ENCODE peak calls at places on chromosomes 13 and 19, in four cellular contexts. C, D, F and O are unnamed samples.

GRCh38 chr13:49220035-49220855 is at the start of gene MLNR:
- DNase-seq in C (no peak), D (no peak), F (no peak), O (no peak)

GRCh38 chr19:34075661-34076091 is 96.6 kb upstream of the LSM14A start:
- DNase-seq in F (no peak), D (no peak), C (peak; percentile 14), O (no peak)

GRCh38 chr19:49462492-49462891 is 9.5 kb downstream of the ALDH16A1 start:
- DNase-seq in D (no peak), C (no peak), F (no peak), O (no peak)

GRCh38 chr13:23810842-23811241 is 78.4 kb downstream of the MIPEP start:
- DNase-seq in C (no peak), F (peak; percentile 28), D (no peak), O (no peak)

GRCh38 chr13:98105929-98106336 is 37.0 kb upstream of the FARP1 start:
- DNase-seq in F (peak; percentile 23), C (peak; percentile 64), D (no peak), O (no peak)

GRCh38 chr13:68667863-68668262 is 1437.7 kb upstream of the PCDH9 start:
- DNase-seq in C (no peak), D (no peak), F (no peak), O (no peak)

GRCh38 chr19:46654621-46655152 is 6.3 kb downstream of the DACT3 start:
- DNase-seq in D (peak; percentile 82), C (no peak), F (no peak), O (no peak)

GRCh38 chr13:28723806-28724205 is 5.0 kb upstream of the SLC46A3 start:
- DNase-seq in F (no peak), D (no peak), C (no peak), O (no peak)

GRCh38 chr19:1447565-1447903 is 2.4 kb upstream of the APC2 start:
- DNase-seq in D (no peak), C (no peak), F (no peak), O (no peak)

GRCh38 chr19:47765522-47766358 is 12.8 kb upstream of the SELENOW start:
- DNase-seq in F (peak; percentile 86), C (no peak), D (peak; percentile 45), O (no peak)

GRCh38 chr19:9431475-9431874 is 3.9 kb downstream of the ZNF266 start:
- DNase-seq in C (peak; percentile 50), D (no peak), F (peak; percentile 30), O (no peak)

GRCh38 chr19:6720369-6721112 is at the start of gene C3:
- DNase-seq in D (no peak), F (no peak), C (no peak), O (no peak)

GRCh38 chr13:112873851-112874750 is 94.9 kb upstream of the MCF2L start:
- DNase-seq in C (peak; percentile 46), F (peak; percentile 86), D (peak; percentile 74), O (peak; percentile 9)

GRCh38 chr19:10979950-10980349 is 19.1 kb downstream of the SMARCA4 start:
- DNase-seq in C (no peak), F (no peak), D (peak; percentile 35), O (no peak)

GRCh38 chr13:63364159-63364558 is 1948.5 kb upstream of the PCDH20 start:
- DNase-seq in D (no peak), F (no peak), C (no peak), O (no peak)

GRCh38 chr13:101190337-101190736 is 226.0 kb downstream of the NALCN start:
- DNase-seq in D (no peak), F (no peak), C (no peak), O (peak; percentile 7)

GRCh38 chr19:1780272-1780957 is 27.1 kb downstream of the ONECUT3 start:
- DNase-seq in D (no peak), F (no peak), C (no peak), O (no peak)

GRCh38 chr13:66414196-66414800 is 815.8 kb downstream of the PCDH9 start:
- DNase-seq in F (no peak), D (no peak), C (no peak), O (no peak)

GRCh38 chr13:60591348-60591747 is 194.3 kb downstream of the TDRD3 start:
- DNase-seq in C (peak; percentile 13), F (peak; percentile 9), D (no peak), O (peak; percentile 91)

GRCh38 chr13:109412232-109412935 is 374.0 kb downstream of the IRS2 start:
- DNase-seq in C (peak; percentile 70), D (peak; percentile 53), F (no peak), O (no peak)

GRCh38 chr13:39159393-39159792 is 121.1 kb downstream of the NHLRC3 start:
- DNase-seq in D (no peak), C (no peak), F (peak; percentile 22), O (no peak)

GRCh38 chr19:1975081-1975480 is 34.1 kb downstream of the CSNK1G2 start:
- DNase-seq in C (no peak), F (no peak), D (no peak), O (no peak)

GRCh38 chr13:29227560-29227959 is 367.9 kb downstream of the SLC7A1 start:
- DNase-seq in C (no peak), F (no peak), D (no peak), O (no peak)

GRCh38 chr13:74306496-74306895 is 172.3 kb upstream of the KLF12 start:
- DNase-seq in F (peak; percentile 61), D (no peak), C (peak; percentile 23), O (no peak)

GRCh38 chr19:50024719-50025021 is 502 bp downstream of the VRK3 start:
- DNase-seq in D (no peak), C (no peak), F (no peak), O (no peak)

GRCh38 chr19:14770136-14770535 is 8.2 kb downstream of the ADGRE2 start:
- DNase-seq in F (no peak), D (no peak), C (no peak), O (no peak)

GRCh38 chr13:84137292-84137691 is 255.0 kb upstream of the SLITRK1 start:
- DNase-seq in C (peak; percentile 7), F (no peak), D (no peak), O (no peak)

GRCh38 chr19:15378529-15379082 is 981 bp downstream of the AKAP8 start:
- DNase-seq in F (peak; percentile 67), D (no peak), C (peak; percentile 47), O (no peak)

DNA sequence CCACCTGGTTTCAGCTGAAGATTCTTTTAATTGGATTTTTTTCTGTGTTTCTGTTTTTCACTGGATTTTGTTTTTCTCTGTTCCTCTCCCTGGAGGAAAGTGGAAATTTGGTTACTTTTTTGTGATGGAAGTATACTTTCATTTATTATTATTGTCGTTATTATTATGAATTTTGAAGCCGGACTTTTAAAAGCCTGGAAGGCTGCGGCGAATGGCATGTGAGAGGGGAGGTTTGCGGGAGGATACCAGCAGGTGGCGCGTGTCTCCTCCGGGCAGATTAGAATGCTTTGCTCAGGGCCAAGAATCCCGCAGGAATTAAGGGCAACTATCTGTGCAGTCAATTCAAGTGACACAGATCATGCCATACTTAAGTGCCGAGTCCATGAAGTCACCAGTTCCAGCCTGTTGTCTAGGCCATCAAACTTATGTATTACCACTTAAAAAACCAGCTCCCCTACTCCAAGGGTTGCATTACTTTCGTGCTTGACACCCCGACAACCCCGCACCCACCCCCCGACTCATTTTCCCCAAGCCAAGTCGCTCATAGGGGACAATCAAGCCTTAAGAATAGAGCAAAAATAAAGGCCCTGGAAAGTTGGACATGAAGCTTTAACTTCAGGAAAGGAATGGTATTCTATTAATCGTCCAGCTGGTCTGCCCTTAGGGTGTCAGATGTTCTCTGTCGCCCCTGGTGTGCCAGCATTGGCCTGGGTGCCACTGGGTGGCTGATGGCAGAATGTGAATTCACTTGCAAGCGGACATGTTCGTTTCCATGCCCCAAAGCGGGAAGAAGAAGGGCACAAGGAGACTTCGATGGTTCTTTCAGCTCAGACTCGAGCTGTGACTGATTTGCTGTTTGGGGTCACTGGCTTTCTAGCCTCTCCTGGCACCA is 1.3 kb upstream of the LRCH1 start:
- DNase-seq in F (peak; percentile 88), D (peak; percentile 49), C (peak; percentile 78), O (no peak)
- H3K4me3 ChIP-seq in F (no peak overlapping the region), D (peak overlapping the region; percentile 91), C (peak overlapping the region; percentile 91), O (peak overlapping the region; percentile 95)

DNA sequence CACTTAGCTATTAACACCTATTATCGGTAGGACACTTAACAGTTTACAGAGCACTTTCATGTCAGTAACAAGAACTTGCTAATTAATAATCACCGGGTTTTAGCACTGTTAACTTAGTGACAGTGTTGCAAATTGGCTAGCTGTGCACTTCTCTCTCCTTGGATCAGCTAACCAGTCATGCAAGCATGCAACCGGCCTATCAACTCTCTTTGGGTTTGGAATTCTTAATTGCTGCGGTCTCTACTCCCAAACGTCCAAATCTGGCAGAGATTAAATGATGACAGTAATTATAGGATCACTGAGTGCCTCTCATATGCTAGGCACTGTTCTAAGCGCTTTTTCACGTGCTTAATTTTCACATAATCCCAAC is 1.2 kb downstream of the EPS15L1 start:
- DNase-seq in F (no peak), D (no peak), C (no peak), O (no peak)
- H3K4me3 ChIP-seq in F (peak overlapping the region; percentile 71), D (peak overlapping the region; percentile 96), C (peak overlapping the region; percentile 75), O (peak overlapping the region; percentile 78)

GRCh38 chr19:45643927-45644771 is 5.0 kb upstream of the EML2 start:
- DNase-seq in D (peak; percentile 62), F (no peak), C (no peak), O (no peak)
- H3K4me3 ChIP-seq in D (peak overlapping the region; percentile 68), F (no peak overlapping the region), C (no peak overlapping the region), O (no peak overlapping the region)

GRCh38 chr13:33543631-33544030 is 258.1 kb upstream of the STARD13 start:
- DNase-seq in F (no peak), C (no peak), D (no peak), O (no peak)
- H3K4me3 ChIP-seq in F (peak overlapping the region; percentile 37), C (no peak overlapping the region), D (peak overlapping the region; percentile 64), O (peak overlapping the region; percentile 51)

GRCh38 chr19:19538767-19539166 is 702 bp downstream of the CILP2 start:
- DNase-seq in C (no peak), D (no peak), F (no peak), O (no peak)

GRCh38 chr19:19537321-19538048 is 580 bp upstream of the CILP2 start:
- DNase-seq in D (peak; percentile 29), F (no peak), C (no peak), O (no peak)

GRCh38 chr19:19539738-19540703 is 2.0 kb downstream of the CILP2 start:
- DNase-seq in C (peak; percentile 56), F (peak; percentile 70), D (peak; percentile 24), O (no peak)

GRCh38 chr19:19535311-19536191 is 2.5 kb upstream of the CILP2 start:
- DNase-seq in D (no peak), C (no peak), F (no peak), O (no peak)

DNA sequence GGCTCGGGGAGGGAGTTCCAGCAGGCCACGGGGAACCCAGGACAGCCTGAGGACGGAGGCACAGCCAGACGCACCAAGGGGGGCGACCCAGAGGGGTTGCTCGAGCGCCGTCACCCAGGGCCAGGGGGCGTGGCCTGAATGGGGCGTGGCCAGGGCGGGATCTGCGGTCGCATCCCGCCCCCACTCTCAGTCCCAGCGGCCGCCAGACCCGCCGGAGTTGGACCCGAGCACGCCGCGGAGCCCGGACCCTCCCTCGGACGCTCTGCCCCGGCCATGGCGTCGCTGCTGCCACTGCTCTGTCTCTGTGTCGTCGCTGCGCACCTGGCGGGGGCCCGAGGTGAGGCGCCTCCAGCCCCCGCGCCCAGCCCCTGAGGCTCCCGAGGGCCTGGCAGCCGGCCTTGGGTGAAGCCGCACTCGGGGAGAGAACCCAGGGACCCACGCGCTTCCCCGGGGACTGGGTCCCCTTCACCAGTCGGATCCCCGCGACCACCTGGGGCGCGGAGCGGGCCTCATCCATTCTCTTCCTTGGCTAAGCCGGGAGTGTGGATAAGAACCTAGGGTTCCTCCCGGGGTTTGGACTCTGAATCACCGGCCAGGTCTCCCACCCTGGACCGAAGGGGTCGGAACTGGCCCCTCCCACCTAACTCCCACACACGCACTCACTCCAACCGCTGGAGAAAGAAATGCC is at the start of gene CILP2:
- DNase-seq in F (peak; percentile 39), C (no peak), D (no peak), O (no peak)
- H3K4me3 ChIP-seq in F (no peak within 1 kb of the TSS), C (no peak within 1 kb of the TSS), D (peak within 1 kb of the TSS; percentile 49), O (peak within 1 kb of the TSS; percentile 34)

GRCh38 chr19:29939628-29940027 is 2.4 kb upstream of the URI1 start:
- DNase-seq in D (no peak), C (no peak), F (no peak), O (no peak)
- H3K4me3 ChIP-seq in D (no peak overlapping the region), C (no peak overlapping the region), F (no peak overlapping the region), O (no peak overlapping the region)